ENCODE peak calls at places on chromosomes 1 and 21, in eight cellular contexts. One of them, this sample, is unnamed.

GRCh38 chr21:36661511-36662309 is 37.2 kb upstream of the SIM2 start:
- DNase-seq in GM06990: no peak
- DNase-seq in SJSA1: peak; percentile 61
- DNase-seq in MM.1S: no peak
- DNase-seq in AG10803: peak; percentile 35
- DNase-seq in CD8-positive, alpha-beta T cell: no peak
- DNase-seq in fibroblast of lung: peak; percentile 19
- DNase-seq in body of pancreas: peak; percentile 23
- DNase-seq in this sample: peak; percentile 23

GRCh38 chr1:64019818-64020217 is 183.6 kb upstream of the UBE2U start:
- DNase-seq in GM06990: no peak
- DNase-seq in SJSA1: peak; percentile 53
- DNase-seq in MM.1S: peak; percentile 76
- DNase-seq in AG10803: peak; percentile 85
- DNase-seq in CD8-positive, alpha-beta T cell: no peak
- DNase-seq in fibroblast of lung: peak; percentile 69
- DNase-seq in body of pancreas: no peak
- DNase-seq in this sample: no peak

GRCh38 chr1:38585971-38586370 is 273.6 kb downstream of the RRAGC start:
- DNase-seq in GM06990: no peak
- DNase-seq in SJSA1: no peak
- DNase-seq in MM.1S: no peak
- DNase-seq in AG10803: no peak
- DNase-seq in CD8-positive, alpha-beta T cell: no peak
- DNase-seq in fibroblast of lung: peak; percentile 30
- DNase-seq in body of pancreas: no peak
- DNase-seq in this sample: no peak

GRCh38 chr1:5455056-5455455 is 537.2 kb downstream of the NPHP4 start:
- DNase-seq in GM06990: no peak
- DNase-seq in SJSA1: no peak
- DNase-seq in MM.1S: no peak
- DNase-seq in AG10803: no peak
- DNase-seq in CD8-positive, alpha-beta T cell: no peak
- DNase-seq in fibroblast of lung: no peak
- DNase-seq in body of pancreas: peak; percentile 45
- DNase-seq in this sample: no peak

GRCh38 chr1:183806086-183806485 is 1.2 kb downstream of the RGL1 start:
- DNase-seq in GM06990: no peak
- DNase-seq in SJSA1: no peak
- DNase-seq in MM.1S: peak; percentile 30
- DNase-seq in AG10803: peak; percentile 64
- DNase-seq in CD8-positive, alpha-beta T cell: no peak
- DNase-seq in fibroblast of lung: peak; percentile 82
- DNase-seq in body of pancreas: no peak
- DNase-seq in this sample: no peak

GRCh38 chr1:235613617-235614016 is 36.0 kb downstream of the GNG4 start:
- DNase-seq in GM06990: no peak
- DNase-seq in SJSA1: no peak
- DNase-seq in MM.1S: no peak
- DNase-seq in AG10803: no peak
- DNase-seq in CD8-positive, alpha-beta T cell: no peak
- DNase-seq in fibroblast of lung: no peak
- DNase-seq in body of pancreas: no peak
- DNase-seq in this sample: no peak

GRCh38 chr1:47827032-47827585 is 170.1 kb downstream of the TRABD2B start:
- DNase-seq in GM06990: no peak
- DNase-seq in SJSA1: peak; percentile 95
- DNase-seq in MM.1S: no peak
- DNase-seq in AG10803: no peak
- DNase-seq in CD8-positive, alpha-beta T cell: no peak
- DNase-seq in fibroblast of lung: no peak
- DNase-seq in body of pancreas: no peak
- DNase-seq in this sample: no peak

GRCh38 chr1:234083460-234083859 is 179.0 kb downstream of the SLC35F3 start:
- DNase-seq in GM06990: no peak
- DNase-seq in SJSA1: no peak
- DNase-seq in MM.1S: no peak
- DNase-seq in AG10803: no peak
- DNase-seq in CD8-positive, alpha-beta T cell: no peak
- DNase-seq in fibroblast of lung: peak; percentile 70
- DNase-seq in body of pancreas: no peak
- DNase-seq in this sample: no peak

GRCh38 chr21:36075953-36076352 is 6.1 kb downstream of the CBR1 start:
- DNase-seq in GM06990: no peak
- DNase-seq in SJSA1: no peak
- DNase-seq in MM.1S: no peak
- DNase-seq in AG10803: no peak
- DNase-seq in CD8-positive, alpha-beta T cell: no peak
- DNase-seq in fibroblast of lung: no peak
- DNase-seq in body of pancreas: no peak
- DNase-seq in this sample: no peak

GRCh38 chr1:112026501-112026900 is 37.0 kb upstream of the KCND3 start:
- DNase-seq in GM06990: no peak
- DNase-seq in SJSA1: no peak
- DNase-seq in MM.1S: no peak
- DNase-seq in AG10803: no peak
- DNase-seq in CD8-positive, alpha-beta T cell: no peak
- DNase-seq in fibroblast of lung: no peak
- DNase-seq in body of pancreas: no peak
- DNase-seq in this sample: no peak

GRCh38 chr1:232467073-232467760 is 162.7 kb downstream of the SIPA1L2 start:
- DNase-seq in GM06990: no peak
- DNase-seq in SJSA1: no peak
- DNase-seq in MM.1S: no peak
- DNase-seq in AG10803: no peak
- DNase-seq in CD8-positive, alpha-beta T cell: no peak
- DNase-seq in fibroblast of lung: no peak
- DNase-seq in body of pancreas: no peak
- DNase-seq in this sample: no peak

GRCh38 chr1:99820546-99820945 is 29.6 kb upstream of the AGL start:
- DNase-seq in GM06990: peak; percentile 17
- DNase-seq in SJSA1: no peak
- DNase-seq in MM.1S: no peak
- DNase-seq in AG10803: no peak
- DNase-seq in CD8-positive, alpha-beta T cell: no peak
- DNase-seq in fibroblast of lung: no peak
- DNase-seq in body of pancreas: no peak
- DNase-seq in this sample: no peak

DNA sequence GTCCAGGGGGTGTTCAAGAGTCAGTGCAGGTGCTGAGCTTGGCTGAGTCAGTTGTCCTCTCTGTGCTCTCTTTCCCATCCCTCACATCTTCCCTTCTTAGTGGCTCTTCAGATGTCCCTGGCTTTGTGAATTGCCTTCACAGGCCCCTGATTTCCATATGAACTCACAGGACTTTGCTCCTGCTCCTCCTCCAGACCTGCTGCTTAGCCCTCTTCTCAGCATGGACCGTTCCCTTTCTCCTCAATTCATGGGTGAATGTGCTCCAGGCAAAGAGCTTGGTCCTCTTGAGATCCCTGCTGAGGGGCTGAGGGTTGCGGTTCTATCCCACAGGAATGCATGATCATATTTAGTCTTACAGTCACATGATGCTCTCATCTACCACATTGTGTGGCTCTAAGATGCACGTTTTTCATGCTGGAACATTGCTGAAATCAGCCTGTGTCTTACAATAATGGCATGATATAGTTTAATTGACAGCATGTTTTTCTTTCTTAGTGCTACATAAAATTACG is 30.5 kb downstream of the CACNA1E start:
- DNase-seq in GM06990: no peak
- DNase-seq in SJSA1: no peak
- DNase-seq in MM.1S: no peak
- DNase-seq in AG10803: peak; percentile 13
- DNase-seq in CD8-positive, alpha-beta T cell: no peak
- DNase-seq in fibroblast of lung: peak; percentile 39
- DNase-seq in body of pancreas: no peak
- DNase-seq in this sample: no peak
- H3K4me3 ChIP-seq in GM06990: no peak overlapping the region
- H3K4me3 ChIP-seq in SJSA1: no peak overlapping the region
- H3K4me3 ChIP-seq in MM.1S: no peak overlapping the region
- H3K4me3 ChIP-seq in AG10803: no peak overlapping the region
- H3K4me3 ChIP-seq in CD8-positive, alpha-beta T cell: no peak overlapping the region
- H3K4me3 ChIP-seq in fibroblast of lung: no peak overlapping the region
- H3K4me3 ChIP-seq in body of pancreas: no peak overlapping the region
- H3K4me3 ChIP-seq in this sample: no peak overlapping the region

DNA sequence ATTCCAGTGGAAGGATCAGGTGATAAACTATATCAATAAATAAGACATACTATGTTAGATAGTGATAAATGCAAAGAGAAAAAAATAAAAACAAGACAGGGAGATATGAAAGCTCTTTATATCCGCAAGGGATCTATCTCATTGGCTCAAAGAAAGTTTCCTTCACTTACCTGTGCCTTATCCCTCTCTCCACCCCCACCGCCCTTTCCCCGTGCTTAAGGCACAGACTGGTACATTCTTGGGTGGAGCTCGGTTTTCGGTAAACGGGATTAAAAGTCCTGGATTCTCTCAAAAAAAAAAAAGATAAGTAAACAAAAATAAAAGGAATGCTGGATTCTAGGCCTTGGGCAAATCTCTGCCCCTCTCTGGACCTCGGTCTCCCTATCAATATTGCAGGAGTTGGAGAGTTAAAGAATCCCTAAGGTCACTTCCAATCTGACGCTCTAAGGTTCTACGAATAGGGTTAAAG is 593 bp upstream of the DNAJC16 start:
- DNase-seq in GM06990: no peak
- DNase-seq in SJSA1: no peak
- DNase-seq in MM.1S: no peak
- DNase-seq in AG10803: no peak
- DNase-seq in CD8-positive, alpha-beta T cell: no peak
- DNase-seq in fibroblast of lung: no peak
- DNase-seq in body of pancreas: peak; percentile 39
- DNase-seq in this sample: no peak
- H3K4me3 ChIP-seq in GM06990: peak overlapping the region; percentile 60
- H3K4me3 ChIP-seq in SJSA1: peak overlapping the region; percentile 69
- H3K4me3 ChIP-seq in MM.1S: peak overlapping the region; percentile 93
- H3K4me3 ChIP-seq in AG10803: peak overlapping the region; percentile 83
- H3K4me3 ChIP-seq in CD8-positive, alpha-beta T cell: peak overlapping the region; percentile 63
- H3K4me3 ChIP-seq in fibroblast of lung: peak overlapping the region; percentile 68
- H3K4me3 ChIP-seq in body of pancreas: no peak overlapping the region
- H3K4me3 ChIP-seq in this sample: peak overlapping the region; percentile 72

GRCh38 chr1:201127755-201128455 is 921 bp upstream of the ASCL5 start:
- DNase-seq in GM06990: no peak
- DNase-seq in SJSA1: no peak
- DNase-seq in MM.1S: no peak
- DNase-seq in AG10803: peak; percentile 48
- DNase-seq in CD8-positive, alpha-beta T cell: no peak
- DNase-seq in fibroblast of lung: peak; percentile 78
- DNase-seq in body of pancreas: peak; percentile 38
- DNase-seq in this sample: no peak

GRCh38 chr1:201126832-201127754 is at the start of gene ASCL5:
- DNase-seq in GM06990: no peak
- DNase-seq in SJSA1: no peak
- DNase-seq in MM.1S: no peak
- DNase-seq in AG10803: no peak
- DNase-seq in CD8-positive, alpha-beta T cell: no peak
- DNase-seq in fibroblast of lung: peak; percentile 52
- DNase-seq in body of pancreas: peak; percentile 82
- DNase-seq in this sample: no peak

GRCh38 chr1:201125019-201125418 is 2.0 kb downstream of the ASCL5 start:
- DNase-seq in GM06990: no peak
- DNase-seq in SJSA1: no peak
- DNase-seq in MM.1S: no peak
- DNase-seq in AG10803: no peak
- DNase-seq in CD8-positive, alpha-beta T cell: no peak
- DNase-seq in fibroblast of lung: no peak
- DNase-seq in body of pancreas: peak; percentile 86
- DNase-seq in this sample: no peak

GRCh38 chr1:201125805-201126204 is 1.2 kb downstream of the ASCL5 start:
- DNase-seq in GM06990: no peak
- DNase-seq in SJSA1: no peak
- DNase-seq in MM.1S: no peak
- DNase-seq in AG10803: no peak
- DNase-seq in CD8-positive, alpha-beta T cell: no peak
- DNase-seq in fibroblast of lung: no peak
- DNase-seq in body of pancreas: peak; percentile 34
- DNase-seq in this sample: no peak

GRCh38 chr1:201126463-201126831 is 537 bp downstream of the ASCL5 start:
- DNase-seq in GM06990: no peak
- DNase-seq in SJSA1: no peak
- DNase-seq in MM.1S: no peak
- DNase-seq in AG10803: no peak
- DNase-seq in CD8-positive, alpha-beta T cell: no peak
- DNase-seq in fibroblast of lung: no peak
- DNase-seq in body of pancreas: no peak
- DNase-seq in this sample: no peak
- H3K4me3 ChIP-seq in GM06990: no peak overlapping the region
- H3K4me3 ChIP-seq in SJSA1: no peak overlapping the region
- H3K4me3 ChIP-seq in MM.1S: no peak overlapping the region
- H3K4me3 ChIP-seq in AG10803: no peak overlapping the region
- H3K4me3 ChIP-seq in CD8-positive, alpha-beta T cell: no peak overlapping the region
- H3K4me3 ChIP-seq in fibroblast of lung: no peak overlapping the region
- H3K4me3 ChIP-seq in body of pancreas: no peak overlapping the region
- H3K4me3 ChIP-seq in this sample: no peak overlapping the region

GRCh38 chr1:2119886-2120285 is 69.7 kb downstream of the PRKCZ start:
- DNase-seq in GM06990: no peak
- DNase-seq in SJSA1: no peak
- DNase-seq in MM.1S: no peak
- DNase-seq in AG10803: no peak
- DNase-seq in CD8-positive, alpha-beta T cell: no peak
- DNase-seq in fibroblast of lung: no peak
- DNase-seq in body of pancreas: no peak
- DNase-seq in this sample: no peak
- H3K4me3 ChIP-seq in GM06990: no peak overlapping the region
- H3K4me3 ChIP-seq in SJSA1: no peak overlapping the region
- H3K4me3 ChIP-seq in MM.1S: no peak overlapping the region
- H3K4me3 ChIP-seq in AG10803: no peak overlapping the region
- H3K4me3 ChIP-seq in CD8-positive, alpha-beta T cell: no peak overlapping the region
- H3K4me3 ChIP-seq in fibroblast of lung: no peak overlapping the region
- H3K4me3 ChIP-seq in body of pancreas: no peak overlapping the region
- H3K4me3 ChIP-seq in this sample: no peak overlapping the region

This sample was measured in LNCaP clone FGC.